ENCODE peak calls at places on chromosomes 7 and 10, in five cellular contexts. J, I, A, R and Z are unnamed samples.

GRCh38 chr7:36283711-36284130 is 105.9 kb upstream of the ANLN start:
- DNase-seq in J (peak; percentile 43), I (no peak), A (no peak), R (peak; percentile 89), Z (no peak)

GRCh38 chr7:15628876-15629275 is 57.6 kb downstream of the MEOX2 start:
- DNase-seq in J (no peak), I (no peak), A (no peak), R (no peak), Z (no peak)

GRCh38 chr10:32373496-32373895 is 26.5 kb upstream of the EPC1 start:
- DNase-seq in J (no peak), I (no peak), A (no peak), R (no peak), Z (no peak)

GRCh38 chr10:6669269-6669859 is 89.3 kb upstream of the PRKCQ start:
- DNase-seq in J (no peak), I (no peak), A (peak; percentile 17), R (no peak), Z (peak; percentile 21)

GRCh38 chr7:149760538-149760937 is 12.8 kb downstream of the ZNF467 start:
- DNase-seq in J (no peak), I (no peak), A (no peak), R (no peak), Z (no peak)

GRCh38 chr10:122974034-122974433 is 6.2 kb upstream of the PSTK start:
- DNase-seq in J (no peak), I (no peak), A (no peak), R (no peak), Z (no peak)

GRCh38 chr7:72213769-72214168 is 198.4 kb downstream of the CALN1 start:
- DNase-seq in J (no peak), I (no peak), A (no peak), R (no peak), Z (no peak)

GRCh38 chr7:80699030-80699638 is 60.7 kb downstream of the CD36 start:
- DNase-seq in J (no peak), I (no peak), A (peak; percentile 51), R (no peak), Z (no peak)

GRCh38 chr10:78231930-78232329 is 198.3 kb downstream of the RPS24 start:
- DNase-seq in J (no peak), I (no peak), A (no peak), R (no peak), Z (no peak)

GRCh38 chr10:86022906-86023305 is 343.7 kb downstream of the GRID1 start:
- DNase-seq in J (no peak), I (no peak), A (no peak), R (no peak), Z (no peak)

GRCh38 chr7:27191716-27192545 is 6.9 kb upstream of the HOXA11 start:
- DNase-seq in J (peak; percentile 24), I (no peak), A (no peak), R (peak; percentile 28), Z (peak; percentile 70)

GRCh38 chr7:57403601-57404342 is 46.2 kb upstream of the ZNF716 start:
- DNase-seq in J (no peak), I (no peak), A (no peak), R (peak; percentile 39), Z (no peak)
- H3K4me3 ChIP-seq in J (no peak overlapping the region), I (peak overlapping the region; percentile 4), A (no peak overlapping the region), R (no peak overlapping the region), Z (no peak overlapping the region)

GRCh38 chr10:100883322-100883821 is 29.4 kb upstream of the SLF2 start:
- DNase-seq in J (no peak), I (no peak), A (no peak), R (no peak), Z (no peak)
- H3K27ac ChIP-seq in J (no peak overlapping the region), I (no peak overlapping the region), A (no peak overlapping the region), R (no peak overlapping the region), Z (no peak overlapping the region)

DNA sequence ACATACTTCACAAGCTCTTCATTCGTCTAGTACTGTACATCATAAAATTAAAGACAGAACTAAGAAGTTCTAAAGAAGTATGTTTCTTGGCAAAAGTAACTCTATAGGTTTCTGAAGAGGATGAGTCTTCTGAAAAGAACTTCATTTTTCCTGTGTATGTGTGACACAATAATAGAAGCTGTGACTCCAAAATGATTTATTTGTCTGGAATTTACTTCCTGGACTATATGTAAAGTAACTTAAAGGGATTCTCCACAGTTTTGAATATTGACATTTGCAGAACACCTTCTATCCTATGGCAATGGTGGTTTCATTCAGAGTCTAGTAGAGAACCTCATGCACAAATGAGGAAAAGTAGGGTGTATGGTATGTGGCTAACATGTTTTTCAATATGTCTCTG is 19.8 kb upstream of the CLDN12 start:
- DNase-seq in J (no peak), I (no peak), A (no peak), R (no peak), Z (no peak)
- H3K36me3 ChIP-seq in J (peaks cover 86% of the 10 kb centered on the region), I (peaks cover 38% of the 10 kb centered on the region), A (peaks cover 79% of the 10 kb centered on the region), R (no peaks in the 10 kb centered on the region), Z (no peaks in the 10 kb centered on the region)

GRCh38 chr10:13161267-13162012 is at the start of gene MCM10:
- DNase-seq in J (peak; percentile 98), I (peak; percentile 94), A (peak; percentile 98), R (peak; percentile 98), Z (peak; percentile 99)

GRCh38 chr10:13160934-13161266 is 458 bp upstream of the MCM10 start:
- DNase-seq in J (no peak), I (no peak), A (no peak), R (no peak), Z (no peak)

GRCh38 chr10:13165177-13165576 is 3.8 kb downstream of the MCM10 start:
- DNase-seq in J (no peak), I (no peak), A (no peak), R (no peak), Z (no peak)

GRCh38 chr10:13163859-13164258 is 2.5 kb downstream of the MCM10 start:
- DNase-seq in J (no peak), I (no peak), A (no peak), R (no peak), Z (no peak)

GRCh38 chr10:13162013-13162364 is 631 bp downstream of the MCM10 start:
- DNase-seq in J (no peak), I (no peak), A (peak; percentile 9), R (no peak), Z (no peak)
- H3K4me3 ChIP-seq in J (no peak overlapping the region), I (peak overlapping the region; percentile 68), A (peak overlapping the region; percentile 86), R (no peak overlapping the region), Z (peak overlapping the region; percentile 59)